ENCODE peak calls at places on chromosomes 13 and 19, in seven cellular contexts. T, Z, X, J, N, D and V are unnamed samples.

GRCh38 chr19:17654993-17655392 is 33.2 kb downstream of the UNC13A start:
- DNase-seq in J (no peak), D (no peak), T (no peak), Z (no peak), N (no peak), X (no peak), V (no peak)

GRCh38 chr13:47598340-47598911 is 402.6 kb downstream of the SUCLA2 start:
- DNase-seq in D (no peak), X (no peak), Z (no peak), T (no peak), N (no peak), J (no peak), V (no peak)

GRCh38 chr13:110490009-110490770 is 71.3 kb downstream of the RAB20 start:
- DNase-seq in N (no peak), J (no peak), D (no peak), T (no peak), Z (no peak), X (no peak), V (no peak)

GRCh38 chr13:65936249-65936648 is 1293.9 kb downstream of the PCDH9 start:
- DNase-seq in Z (no peak), J (no peak), N (no peak), X (no peak), D (no peak), T (no peak), V (no peak)

GRCh38 chr13:52461265-52461664 is 6.0 kb downstream of the CKAP2 start:
- DNase-seq in J (no peak), D (no peak), T (no peak), X (no peak), Z (no peak), N (no peak), V (no peak)

GRCh38 chr13:50893211-50893852 is 16.3 kb upstream of the RNASEH2B start:
- DNase-seq in T (no peak), Z (no peak), X (no peak), N (no peak), J (peak; percentile 16), D (no peak), V (no peak)

GRCh38 chr13:21546372-21546771 is 57.6 kb downstream of the MICU2 start:
- DNase-seq in J (no peak), Z (no peak), X (no peak), D (no peak), N (no peak), T (no peak), V (no peak)

GRCh38 chr19:5539431-5539833 is 28.3 kb downstream of the TINCR start:
- DNase-seq in T (peak; percentile 38), N (peak; percentile 47), Z (no peak), J (no peak), D (no peak), X (no peak), V (peak; percentile 21)

GRCh38 chr13:49777746-49778614 is 14.5 kb downstream of the KPNA3 start:
- DNase-seq in N (no peak), T (no peak), Z (no peak), X (no peak), D (no peak), J (no peak), V (no peak)

GRCh38 chr19:56538761-56539263 is at the start of gene ZFP28:
- DNase-seq in D (peak; percentile 76), T (peak; percentile 89), X (peak; percentile 90), Z (no peak), N (peak; percentile 83), J (no peak), V (peak; percentile 92)

GRCh38 chr13:59487883-59488282 is 675.8 kb downstream of the DIAPH3 start:
- DNase-seq in T (no peak), J (no peak), D (no peak), X (no peak), Z (no peak), N (no peak), V (no peak)

GRCh38 chr19:37903096-37903495 is 3.3 kb downstream of the WDR87 start:
- DNase-seq in X (no peak), N (no peak), T (no peak), J (no peak), D (no peak), Z (peak; percentile 20), V (no peak)

GRCh38 chr19:3036119-3036794 is 7.2 kb upstream of the TLE2 start:
- DNase-seq in Z (peak; percentile 97), D (peak; percentile 98), N (peak; percentile 96), T (peak; percentile 95), X (peak; percentile 95), J (peak; percentile 79), V (peak; percentile 97)

GRCh38 chr19:3034194-3034844 is 5.2 kb upstream of the TLE2 start:
- DNase-seq in T (no peak), N (no peak), X (no peak), J (peak; percentile 25), Z (no peak), D (peak; percentile 71), V (no peak)

GRCh38 chr19:3033595-3034193 is 4.6 kb upstream of the TLE2 start:
- DNase-seq in T (no peak), J (no peak), D (no peak), Z (no peak), N (no peak), X (no peak), V (no peak)

GRCh38 chr19:3035542-3036118 is 6.5 kb upstream of the TLE2 start:
- DNase-seq in J (peak; percentile 98), D (peak; percentile 98), N (peak; percentile 100), X (peak; percentile 98), Z (peak; percentile 100), T (peak; percentile 98), V (peak; percentile 99)

DNA sequence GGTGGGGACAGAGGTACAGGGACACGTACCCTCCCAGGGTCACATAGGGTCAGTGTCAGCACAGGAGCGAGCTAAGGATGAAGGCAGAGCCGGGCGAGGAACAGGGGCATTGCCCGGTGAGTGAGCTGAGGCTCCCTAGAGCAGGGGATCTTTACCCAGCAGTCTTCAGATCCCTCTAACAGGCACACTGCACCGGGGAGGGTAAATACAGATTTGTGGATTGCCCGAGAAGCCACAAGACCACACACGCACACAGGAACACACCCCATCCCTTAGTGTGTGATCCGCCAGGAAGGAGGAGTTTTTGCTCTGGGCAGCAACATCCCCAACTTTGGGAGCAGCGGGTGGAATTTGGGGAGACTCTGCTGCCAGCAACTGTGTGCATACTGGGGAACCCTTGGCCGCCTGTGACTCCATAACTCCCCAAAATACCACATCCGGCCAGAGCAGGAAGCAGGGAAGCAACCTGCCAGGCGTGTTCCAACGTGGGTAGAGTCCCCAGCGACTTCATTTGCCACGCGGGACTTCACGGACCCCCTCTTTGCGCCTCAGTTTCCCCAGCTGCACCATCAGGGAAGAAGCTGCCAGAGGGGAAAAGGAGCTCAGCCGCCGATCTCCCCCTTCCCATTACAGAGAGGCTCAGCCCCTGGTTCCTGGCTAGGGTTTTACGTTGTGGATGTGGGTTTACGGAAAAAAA is 5.9 kb upstream of the TLE2 start:
- DNase-seq in Z (peak; percentile 51), N (peak; percentile 45), T (no peak), J (peak; percentile 36), D (no peak), X (no peak), V (peak; percentile 58)
- H3K4me3 ChIP-seq in Z (no peak overlapping the region), N (peak overlapping the region; percentile 46), T (peak overlapping the region; percentile 72), J (peak overlapping the region; percentile 67), D (peak overlapping the region; percentile 56), X (peak overlapping the region; percentile 68), V (peak overlapping the region; percentile 62)

DNA sequence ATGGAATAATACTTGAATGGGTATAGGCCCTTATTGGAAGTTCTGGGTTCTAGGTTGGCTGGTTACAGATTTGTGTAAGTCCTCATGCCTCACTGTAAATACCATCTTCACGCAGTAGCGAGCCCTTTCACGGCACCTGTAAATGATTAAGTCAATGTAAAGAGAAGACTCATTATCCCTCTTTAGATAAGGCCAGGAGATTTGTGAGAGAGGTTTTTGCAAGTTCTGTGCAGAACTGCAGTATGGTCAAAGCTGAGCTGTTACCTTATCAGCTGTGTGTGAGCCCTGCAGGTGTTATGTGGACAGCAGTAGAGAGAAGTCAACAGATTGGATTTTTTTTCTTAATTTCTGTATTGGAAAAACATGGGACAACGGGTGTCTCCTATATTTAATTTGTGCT is 141.6 kb downstream of the SHISA2 start:
- DNase-seq in Z (no peak), N (no peak), X (no peak), J (no peak), D (no peak), T (no peak), V (peak; percentile 25)
- H3K27me3 ChIP-seq in Z (no peaks in the 10 kb centered on the region), N (no peaks in the 10 kb centered on the region), X (no peaks in the 10 kb centered on the region), J (peaks cover 3% of the 10 kb centered on the region), D (no peaks in the 10 kb centered on the region), T (peaks cover 22% of the 10 kb centered on the region), V (no peaks in the 10 kb centered on the region)

DNA sequence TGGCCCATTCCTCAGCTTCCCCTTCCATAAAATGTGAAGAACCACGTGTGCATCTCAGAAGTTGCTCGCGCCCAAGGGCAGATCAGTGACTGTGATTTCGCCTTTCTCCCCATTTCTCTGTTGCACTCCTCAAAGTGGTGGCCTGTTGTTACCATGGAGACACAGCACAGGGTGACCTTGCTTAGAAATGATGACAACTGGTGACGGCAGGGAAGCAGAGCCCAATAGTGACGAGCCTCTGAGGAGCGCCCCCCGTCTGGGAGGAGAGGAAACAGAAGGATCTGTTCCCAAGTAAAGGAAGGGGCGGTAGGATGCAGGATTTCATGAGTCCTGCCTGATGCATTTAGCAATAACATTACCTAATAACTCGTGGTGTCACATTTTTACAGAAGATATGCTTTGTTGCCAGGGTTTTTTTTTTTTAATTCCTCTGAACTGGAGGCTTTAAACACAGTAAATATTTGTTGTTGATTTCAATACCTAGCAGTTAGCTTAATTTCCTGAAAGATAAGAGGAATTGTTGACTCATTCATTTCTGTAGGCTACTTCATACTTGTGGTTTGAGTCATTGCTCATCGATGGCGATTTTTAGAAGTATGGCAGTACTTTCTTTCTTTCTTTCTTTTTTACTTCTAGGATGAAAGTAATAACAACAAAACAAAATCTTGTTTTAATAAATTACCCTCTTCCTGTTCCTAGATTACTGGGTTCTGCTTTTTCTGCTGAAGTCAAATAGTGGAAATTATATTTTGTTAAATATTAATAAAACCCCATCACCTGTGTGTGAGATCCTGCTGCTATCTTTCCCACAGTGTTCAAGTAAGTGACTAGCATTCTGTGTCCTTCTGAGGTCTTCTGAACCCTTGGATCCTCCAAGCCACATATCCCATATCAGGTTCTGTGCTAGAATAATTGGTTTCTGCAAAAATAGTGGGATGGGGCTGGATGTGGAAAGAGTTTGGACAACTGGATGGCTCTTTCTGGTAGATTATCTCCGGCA is 36.0 kb downstream of the MBNL2 start:
- DNase-seq in J (peak; percentile 96), T (peak; percentile 40), D (peak; percentile 77), N (peak; percentile 64), X (no peak), Z (peak; percentile 91), V (no peak)
- TF ChIP-seq CTCF in J (peak; percentile 9), T (no peak), D (peak; percentile 19), N (peak; percentile 17), X (peak; percentile 15), Z (peak; percentile 15), V (no peak)

GRCh38 chr19:50490411-50490811 is 13.8 kb upstream of the GARIN5A start:
- DNase-seq in D (peak; percentile 35), T (no peak), J (no peak), X (peak; percentile 52), Z (no peak), N (no peak), V (no peak)

GRCh38 chr19:50488795-50489194 is 12.1 kb upstream of the GARIN5A start:
- DNase-seq in N (no peak), T (no peak), X (peak; percentile 7), D (no peak), J (no peak), Z (no peak), V (no peak)

GRCh38 chr19:50490991-50491472 is 14.4 kb upstream of the GARIN5A start:
- DNase-seq in J (no peak), N (no peak), T (no peak), X (peak; percentile 57), Z (no peak), D (peak; percentile 49), V (no peak)

GRCh38 chr19:50486823-50487515 is 10.3 kb upstream of the GARIN5A start:
- DNase-seq in Z (no peak), J (no peak), X (peak; percentile 72), T (no peak), D (peak; percentile 45), N (no peak), V (peak; percentile 82)

GRCh38 chr19:50489461-50490011 is 12.9 kb upstream of the GARIN5A start:
- DNase-seq in D (peak; percentile 40), N (no peak), Z (no peak), X (peak; percentile 57), J (no peak), T (no peak), V (no peak)
- H3K4me3 ChIP-seq in D (no peak overlapping the region), N (no peak overlapping the region), Z (no peak overlapping the region), X (no peak overlapping the region), J (no peak overlapping the region), T (no peak overlapping the region), V (no peak overlapping the region)